ENCODE peak calls at places on chromosome 9, in six cellular contexts. G, L, S, E, M and R are unnamed samples.

GRCh38 chr9:83489961-83490360 is 48.2 kb downstream of the FRMD3 start:
- DNase-seq in G (no peak), L (no peak), S (no peak), E (no peak), M (no peak), R (no peak)

GRCh38 chr9:6356904-6357303 is 28.7 kb downstream of the TPD52L3 start:
- DNase-seq in G (no peak), L (no peak), S (no peak), E (no peak), M (no peak), R (no peak)

GRCh38 chr9:39108145-39108544 is 179.8 kb downstream of the CNTNAP3 start:
- DNase-seq in G (no peak), L (no peak), S (no peak), E (no peak), M (no peak), R (no peak)

GRCh38 chr9:106334081-106334480 is 528.9 kb upstream of the ZNF462 start:
- DNase-seq in G (no peak), L (no peak), S (no peak), E (no peak), M (no peak), R (no peak)

GRCh38 chr9:87850405-87850804 is 32.3 kb upstream of the SPATA31E1 start:
- DNase-seq in G (no peak), L (no peak), S (no peak), E (no peak), M (no peak), R (no peak)

GRCh38 chr9:93090091-93090655 is 5.8 kb upstream of the CARD19 start:
- DNase-seq in G (no peak), L (no peak), S (peak; percentile 8), E (no peak), M (peak; percentile 3), R (no peak)

GRCh38 chr9:18632624-18633407 is 158.9 kb downstream of the ADAMTSL1 start:
- DNase-seq in G (no peak), L (no peak), S (no peak), E (no peak), M (no peak), R (no peak)

GRCh38 chr9:131469951-131470350 is 32.8 kb upstream of the POMT1 start:
- DNase-seq in G (no peak), L (no peak), S (no peak), E (no peak), M (peak; percentile 37), R (no peak)

GRCh38 chr9:83959061-83959460 is 21.0 kb downstream of the HNRNPK start:
- DNase-seq in G (peak; percentile 69), L (no peak), S (no peak), E (no peak), M (no peak), R (no peak)

GRCh38 chr9:70120834-70121510 is 77.3 kb downstream of the MAMDC2 start:
- DNase-seq in G (no peak), L (peak; percentile 76), S (peak; percentile 46), E (no peak), M (no peak), R (no peak)

GRCh38 chr9:80146466-80146865 is 574.7 kb downstream of the TLE4 start:
- DNase-seq in G (no peak), L (no peak), S (no peak), E (no peak), M (no peak), R (no peak)

GRCh38 chr9:1429328-1429727 is 379.2 kb downstream of the DMRT2 start:
- DNase-seq in G (peak; percentile 39), L (peak; percentile 16), S (no peak), E (no peak), M (no peak), R (no peak)

GRCh38 chr9:131214457-131214856 is 61.9 kb downstream of the FAM78A start:
- DNase-seq in G (no peak), L (no peak), S (no peak), E (no peak), M (no peak), R (no peak)

GRCh38 chr9:70046274-70047070 is 2.8 kb downstream of the MAMDC2 start:
- DNase-seq in G (no peak), L (peak; percentile 25), S (no peak), E (no peak), M (no peak), R (no peak)

GRCh38 chr9:125538092-125538473 is 168.9 kb downstream of the MAPKAP1 start:
- DNase-seq in G (peak; percentile 84), L (no peak), S (no peak), E (no peak), M (no peak), R (no peak)

GRCh38 chr9:26870292-26870691 is 22.3 kb downstream of the CAAP1 start:
- DNase-seq in G (no peak), L (no peak), S (no peak), E (no peak), M (no peak), R (no peak)

GRCh38 chr9:72844440-72844768 is 108.4 kb downstream of the ALDH1A1 start:
- DNase-seq in G (no peak), L (no peak), S (no peak), E (no peak), M (no peak), R (no peak)

GRCh38 chr9:92952861-92953620 is 5.7 kb downstream of the FGD3 start:
- DNase-seq in G (no peak), L (no peak), S (no peak), E (no peak), M (peak; percentile 11), R (no peak)

GRCh38 chr9:18976368-18977238 is 56.4 kb downstream of the SAXO1 start:
- DNase-seq in G (no peak), L (no peak), S (no peak), E (no peak), M (no peak), R (no peak)

GRCh38 chr9:94560237-94560636 is 5.4 kb downstream of the PCAT7 start:
- DNase-seq in G (no peak), L (no peak), S (no peak), E (no peak), M (no peak), R (no peak)

GRCh38 chr9:134466869-134467616 is 140.8 kb downstream of the RXRA start:
- DNase-seq in G (no peak), L (no peak), S (no peak), E (no peak), M (no peak), R (no peak)

GRCh38 chr9:76634356-76635054 is 129.7 kb upstream of the PCA3 start:
- DNase-seq in G (peak; percentile 15), L (no peak), S (no peak), E (no peak), M (no peak), R (no peak)

GRCh38 chr9:114008667-114009410 is 69.3 kb downstream of the AMBP start:
- DNase-seq in G (no peak), L (no peak), S (peak; percentile 27), E (no peak), M (peak; percentile 31), R (no peak)

DNA sequence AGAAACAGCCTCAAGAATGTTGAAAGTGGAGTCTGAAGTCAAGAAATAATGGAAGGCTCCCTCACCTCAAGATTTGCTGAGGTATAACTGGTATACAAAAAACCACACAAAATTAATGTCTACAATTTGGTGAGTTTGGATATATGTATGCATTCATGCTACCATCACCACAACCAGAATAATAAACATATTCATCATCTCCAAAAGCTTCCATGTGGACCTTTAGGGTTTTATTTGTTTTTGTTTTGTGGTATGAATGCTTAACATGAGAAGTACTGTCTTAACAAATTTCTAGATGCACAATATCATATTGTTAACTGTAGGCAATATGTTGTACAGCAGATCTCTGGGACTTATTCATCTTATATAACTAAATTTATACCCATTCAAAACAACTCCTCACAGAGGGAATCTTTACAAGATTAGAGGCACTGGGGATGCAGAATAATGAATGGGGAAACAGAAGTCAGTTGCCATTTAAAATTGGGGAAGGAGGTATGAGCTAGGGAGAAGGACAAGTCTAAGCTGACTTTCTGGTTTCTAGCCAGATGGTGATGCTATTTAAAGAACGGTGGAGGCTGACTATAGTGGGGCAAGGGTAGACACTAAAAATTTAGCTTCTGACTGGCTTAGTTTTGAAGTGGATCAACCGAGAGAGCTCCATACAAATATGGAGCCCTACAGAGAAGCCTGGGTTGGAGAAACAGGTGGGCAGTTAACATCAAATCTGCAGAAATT is 213.9 kb downstream of the BNC2 start:
- DNase-seq in G (no peak), L (no peak), S (no peak), E (no peak), M (no peak), R (no peak)
- H3K4me1 ChIP-seq in G (peaks cover 12% of the 10 kb centered on the region), L (no peaks in the 10 kb centered on the region), S (no peaks in the 10 kb centered on the region), E (no peaks in the 10 kb centered on the region), M (no peaks in the 10 kb centered on the region), R (no peaks in the 10 kb centered on the region)

GRCh38 chr9:133005957-133006356 is 24.8 kb upstream of the GTF3C5 start:
- DNase-seq in G (no peak), L (no peak), S (no peak), E (no peak), M (no peak), R (no peak)

GRCh38 chr9:133006731-133007352 is 24.0 kb upstream of the GTF3C5 start:
- DNase-seq in G (no peak), L (no peak), S (no peak), E (no peak), M (no peak), R (no peak)

GRCh38 chr9:133009906-133010582 is 20.8 kb upstream of the GTF3C5 start:
- DNase-seq in G (no peak), L (no peak), S (peak; percentile 55), E (no peak), M (no peak), R (no peak)

GRCh38 chr9:133008406-133008805 is 22.4 kb upstream of the GTF3C5 start:
- DNase-seq in G (no peak), L (no peak), S (peak; percentile 40), E (no peak), M (no peak), R (no peak)

GRCh38 chr9:133008824-133009223 is 22.0 kb upstream of the GTF3C5 start:
- DNase-seq in G (no peak), L (no peak), S (no peak), E (no peak), M (no peak), R (no peak)
- H3K27me3 ChIP-seq in G (peaks cover 2% of the 10 kb centered on the region), L (peaks cover 50% of the 10 kb centered on the region), S (no peaks in the 10 kb centered on the region), E (peaks cover 7% of the 10 kb centered on the region), M (peaks cover 3% of the 10 kb centered on the region), R (no peaks in the 10 kb centered on the region)

GRCh38 chr9:10000669-10001068 is 612.1 kb downstream of the PTPRD start:
- DNase-seq in G (no peak), L (no peak), S (no peak), E (no peak), M (no peak), R (no peak)
- H3K4me3 ChIP-seq in G (no peak overlapping the region), L (no peak overlapping the region), S (no peak overlapping the region), E (no peak overlapping the region), M (no peak overlapping the region), R (no peak overlapping the region)

GRCh38 chr9:129987941-129988340 is 55.0 kb downstream of the FNBP1 start:
- DNase-seq in G (no peak), L (no peak), S (no peak), E (no peak), M (no peak), R (no peak)

GRCh38 chr9:129990269-129991005 is 52.6 kb downstream of the FNBP1 start:
- DNase-seq in G (no peak), L (no peak), S (no peak), E (peak; percentile 41), M (no peak), R (peak; percentile 49)

GRCh38 chr9:129989740-129990139 is 53.2 kb downstream of the FNBP1 start:
- DNase-seq in G (no peak), L (no peak), S (no peak), E (no peak), M (no peak), R (no peak)

GRCh38 chr9:129989362-129989708 is 53.7 kb downstream of the FNBP1 start:
- DNase-seq in G (no peak), L (no peak), S (no peak), E (no peak), M (no peak), R (no peak)

GRCh38 chr9:129988607-129989361 is 54.2 kb downstream of the FNBP1 start:
- DNase-seq in G (no peak), L (no peak), S (no peak), E (no peak), M (no peak), R (no peak)
- H3K4me1 ChIP-seq in G (no peaks in the 10 kb centered on the region), L (peaks cover 7% of the 10 kb centered on the region), S (no peaks in the 10 kb centered on the region), E (peaks cover 83% of the 10 kb centered on the region), M (peaks cover 8% of the 10 kb centered on the region), R (peaks cover 43% of the 10 kb centered on the region)